ENCODE peak calls at places on chromosome 9, in four cellular contexts. One of them, this sample, is unnamed.
A peak's percentile ranks its signal among the peaks of the same experiment; 100 is the strongest.

GRCh38 chr9:126157826-126158431 is 168.7 kb upstream of the MVB12B start:
- DNase-seq in heart right ventricle: no peak
- DNase-seq in adrenal gland: no peak
- DNase-seq in endodermal cell: no peak
- DNase-seq in this sample: peak; percentile 16

GRCh38 chr9:20353529-20353928 is 268.8 kb downstream of the MLLT3 start:
- DNase-seq in endodermal cell: no peak
- DNase-seq in heart right ventricle: no peak
- DNase-seq in adrenal gland: no peak
- DNase-seq in this sample: no peak

GRCh38 chr9:88387035-88387732 is 1.1 kb upstream of the SPIN1 start:
- DNase-seq in endodermal cell: no peak
- DNase-seq in adrenal gland: peak; percentile 74
- DNase-seq in heart right ventricle: peak; percentile 15
- DNase-seq in this sample: peak; percentile 40

GRCh38 chr9:14018061-14018460 is 295.9 kb downstream of the NFIB start:
- DNase-seq in heart right ventricle: no peak
- DNase-seq in endodermal cell: no peak
- DNase-seq in adrenal gland: peak; percentile 58
- DNase-seq in this sample: no peak

GRCh38 chr9:38092200-38092524 is 23.1 kb upstream of the SHB start:
- DNase-seq in adrenal gland: no peak
- DNase-seq in endodermal cell: no peak
- DNase-seq in heart right ventricle: no peak
- DNase-seq in this sample: no peak

GRCh38 chr9:109132473-109133095 is 12.8 kb upstream of the TMEM245 start:
- DNase-seq in heart right ventricle: no peak
- DNase-seq in adrenal gland: no peak
- DNase-seq in endodermal cell: no peak
- DNase-seq in this sample: no peak

GRCh38 chr9:96453625-96454024 is 3.7 kb downstream of the HABP4 start:
- DNase-seq in heart right ventricle: peak; percentile 18
- DNase-seq in adrenal gland: no peak
- DNase-seq in endodermal cell: no peak
- DNase-seq in this sample: peak; percentile 60

GRCh38 chr9:4490705-4491620 is 695 bp downstream of the SLC1A1 start:
- DNase-seq in endodermal cell: peak; percentile 81
- DNase-seq in adrenal gland: no peak
- DNase-seq in heart right ventricle: no peak
- DNase-seq in this sample: peak; percentile 70

GRCh38 chr9:133621868-133622267 is 12.7 kb upstream of the FAM163B start:
- DNase-seq in adrenal gland: no peak
- DNase-seq in endodermal cell: no peak
- DNase-seq in heart right ventricle: no peak
- DNase-seq in this sample: no peak

GRCh38 chr9:123234853-123235252 is 33.5 kb downstream of the STRBP start:
- DNase-seq in adrenal gland: no peak
- DNase-seq in heart right ventricle: no peak
- DNase-seq in endodermal cell: no peak
- DNase-seq in this sample: no peak

GRCh38 chr9:90393355-90394152 is 249.1 kb downstream of the DIRAS2 start:
- DNase-seq in heart right ventricle: no peak
- DNase-seq in adrenal gland: no peak
- DNase-seq in endodermal cell: no peak
- DNase-seq in this sample: no peak

GRCh38 chr9:13721481-13722235 is 442.2 kb upstream of the MPDZ start:
- DNase-seq in adrenal gland: no peak
- DNase-seq in heart right ventricle: no peak
- DNase-seq in endodermal cell: no peak
- DNase-seq in this sample: no peak

GRCh38 chr9:103082494-103082893 is 87.4 kb downstream of the CYLC2 start:
- DNase-seq in heart right ventricle: no peak
- DNase-seq in adrenal gland: no peak
- DNase-seq in endodermal cell: no peak
- DNase-seq in this sample: no peak
- H3K4me3 ChIP-seq in heart right ventricle: no peak overlapping the region
- H3K4me3 ChIP-seq in adrenal gland: no peak overlapping the region
- H3K4me3 ChIP-seq in endodermal cell: no peak overlapping the region
- H3K4me3 ChIP-seq in this sample: no peak overlapping the region

GRCh38 chr9:104826911-104827310 is 63.0 kb downstream of the NIPSNAP3B start:
- DNase-seq in adrenal gland: no peak
- DNase-seq in endodermal cell: peak; percentile 25
- DNase-seq in heart right ventricle: no peak
- DNase-seq in this sample: no peak

GRCh38 chr9:104820336-104820735 is 56.4 kb downstream of the NIPSNAP3B start:
- DNase-seq in heart right ventricle: no peak
- DNase-seq in adrenal gland: no peak
- DNase-seq in endodermal cell: no peak
- DNase-seq in this sample: no peak

GRCh38 chr9:104831681-104832080 is 67.8 kb downstream of the NIPSNAP3B start:
- DNase-seq in heart right ventricle: no peak
- DNase-seq in endodermal cell: peak; percentile 17
- DNase-seq in adrenal gland: peak; percentile 45
- DNase-seq in this sample: no peak

GRCh38 chr9:104826109-104826775 is 62.3 kb downstream of the NIPSNAP3B start:
- DNase-seq in adrenal gland: peak; percentile 69
- DNase-seq in heart right ventricle: no peak
- DNase-seq in endodermal cell: peak; percentile 41
- DNase-seq in this sample: no peak
- H3K36me3 ChIP-seq in adrenal gland: peaks cover 98% of the 10 kb centered on the region
- H3K36me3 ChIP-seq in heart right ventricle: peaks cover 99% of the 10 kb centered on the region
- H3K36me3 ChIP-seq in endodermal cell: peaks cover 99% of the 10 kb centered on the region
- H3K36me3 ChIP-seq in this sample: no peaks in the 10 kb centered on the region

DNA sequence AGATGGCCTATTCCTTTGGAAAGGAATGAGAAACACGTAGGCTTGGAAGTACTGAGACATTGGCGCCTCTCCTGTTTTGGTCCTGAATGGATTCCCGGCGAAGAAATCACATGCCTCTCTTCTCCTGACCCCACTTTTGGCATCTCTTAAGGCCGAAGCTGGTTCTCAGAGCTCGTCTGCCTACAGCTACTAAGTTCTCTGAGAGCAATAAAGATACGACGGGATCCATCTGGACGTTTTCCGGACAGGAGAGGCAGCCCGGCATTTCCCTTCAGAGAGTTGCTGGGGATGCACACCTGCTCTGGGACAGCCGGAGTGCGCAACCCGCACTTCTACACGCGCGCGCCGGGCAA is 336.8 kb upstream of the PUM3 start:
- DNase-seq in adrenal gland: no peak
- DNase-seq in endodermal cell: no peak
- DNase-seq in heart right ventricle: no peak
- DNase-seq in this sample: no peak
- H3K4me3 ChIP-seq in adrenal gland: no peak overlapping the region
- H3K4me3 ChIP-seq in endodermal cell: no peak overlapping the region
- H3K4me3 ChIP-seq in heart right ventricle: no peak overlapping the region
- H3K4me3 ChIP-seq in this sample: peak overlapping the region; percentile 41

GRCh38 chr9:113205449-113206247 is 15.4 kb downstream of the FKBP15 start:
- DNase-seq in heart right ventricle: no peak
- DNase-seq in adrenal gland: no peak
- DNase-seq in endodermal cell: no peak
- DNase-seq in this sample: no peak

GRCh38 chr9:113199683-113200329 is 21.3 kb downstream of the FKBP15 start:
- DNase-seq in adrenal gland: no peak
- DNase-seq in heart right ventricle: no peak
- DNase-seq in endodermal cell: no peak
- DNase-seq in this sample: no peak
- H3K36me3 ChIP-seq in adrenal gland: peaks cover 67% of the 10 kb centered on the region
- H3K36me3 ChIP-seq in heart right ventricle: peaks cover 100% of the 10 kb centered on the region
- H3K36me3 ChIP-seq in endodermal cell: peaks cover 65% of the 10 kb centered on the region
- H3K36me3 ChIP-seq in this sample: peaks cover 1% of the 10 kb centered on the region